ENCODE peak calls at places on chromosome 1, in five cellular contexts. E, N, Y, Q and A are unnamed samples.

GRCh38 chr1:233281711-233282581 is 13.6 kb downstream of the PCNX2 start:
- DNase-seq in E (peak; percentile 55), N (no peak), Y (no peak), Q (no peak), A (no peak)

GRCh38 chr1:68270993-68271392 is 38.7 kb upstream of the WLS start:
- DNase-seq in E (peak; percentile 14), N (no peak), Y (no peak), Q (no peak), A (no peak)

GRCh38 chr1:177063648-177064047 is 100.9 kb downstream of the ASTN1 start:
- DNase-seq in E (no peak), N (no peak), Y (no peak), Q (no peak), A (no peak)

GRCh38 chr1:215083408-215083961 is 948 bp downstream of the KCNK2 start:
- DNase-seq in E (peak; percentile 63), N (peak; percentile 59), Y (no peak), Q (peak; percentile 67), A (no peak)

GRCh38 chr1:84090447-84091244 is 53.4 kb upstream of the PRKACB start:
- DNase-seq in E (no peak), N (no peak), Y (no peak), Q (no peak), A (no peak)

GRCh38 chr1:21257431-21258135 is 32.7 kb downstream of the ECE1 start:
- DNase-seq in E (no peak), N (no peak), Y (no peak), Q (no peak), A (no peak)

GRCh38 chr1:184791199-184791935 is 36.7 kb upstream of the EDEM3 start:
- DNase-seq in E (peak; percentile 77), N (no peak), Y (no peak), Q (no peak), A (no peak)

GRCh38 chr1:52727114-52727586 is 897 bp downstream of the ZYG11B start:
- DNase-seq in E (no peak), N (no peak), Y (no peak), Q (no peak), A (peak; percentile 78)

GRCh38 chr1:193754732-193755427 is 568.5 kb upstream of the B3GALT2 start:
- DNase-seq in E (no peak), N (no peak), Y (no peak), Q (no peak), A (no peak)

GRCh38 chr1:200028586-200029034 is 1.1 kb downstream of the NR5A2 start:
- DNase-seq in E (no peak), N (no peak), Y (no peak), Q (no peak), A (no peak)

GRCh38 chr1:198761859-198762616 is 123.2 kb downstream of the PTPRC start:
- DNase-seq in E (no peak), N (no peak), Y (no peak), Q (no peak), A (no peak)

GRCh38 chr1:54051936-54052469 is 1.0 kb downstream of the TMEM59 start:
- DNase-seq in E (no peak), N (no peak), Y (no peak), Q (no peak), A (no peak)

GRCh38 chr1:101308935-101309333 is 72.1 kb downstream of the S1PR1 start:
- DNase-seq in E (no peak), N (no peak), Y (no peak), Q (no peak), A (no peak)
- H3K4me3 ChIP-seq in E (no peak overlapping the region), N (no peak overlapping the region), Y (no peak overlapping the region), Q (no peak overlapping the region), A (no peak overlapping the region)

DNA sequence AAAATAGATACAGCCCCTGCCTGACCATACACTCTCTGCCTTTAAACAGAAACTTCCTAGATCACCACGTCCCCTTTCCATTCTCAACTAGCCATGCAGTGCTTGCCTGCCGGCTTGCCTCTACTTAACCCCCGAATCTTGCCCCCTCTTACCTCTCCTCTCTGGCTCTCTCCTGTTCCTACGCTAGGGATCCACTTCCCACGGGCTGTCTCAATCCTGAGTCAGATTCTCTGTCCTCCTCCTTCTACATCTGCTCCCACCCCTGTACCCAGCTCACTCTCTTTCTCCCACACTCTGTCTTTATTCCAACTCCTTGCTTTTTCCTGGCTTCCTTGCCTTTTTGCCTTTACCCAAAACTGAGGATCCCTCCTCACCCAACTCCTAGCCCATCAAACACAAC is 29.3 kb downstream of the ATF3 start:
- DNase-seq in E (peak; percentile 67), N (no peak), Y (no peak), Q (no peak), A (no peak)
- H3K4me3 ChIP-seq in E (peak overlapping the region; percentile 8), N (peak overlapping the region; percentile 25), Y (no peak overlapping the region), Q (no peak overlapping the region), A (no peak overlapping the region)

GRCh38 chr1:94927405-94928175 is 680 bp upstream of the CNN3 start:
- DNase-seq in E (peak; percentile 67), N (no peak), Y (peak; percentile 57), Q (peak; percentile 63), A (peak; percentile 77)

GRCh38 chr1:94926365-94926914 is 470 bp downstream of the CNN3 start:
- DNase-seq in E (peak; percentile 53), N (peak; percentile 82), Y (peak; percentile 59), Q (peak; percentile 55), A (peak; percentile 74)

GRCh38 chr1:94926915-94927404 is at the start of gene CNN3:
- DNase-seq in E (peak; percentile 92), N (peak; percentile 97), Y (peak; percentile 91), Q (peak; percentile 95), A (peak; percentile 94)

GRCh38 chr1:94924967-94925366 is 1.9 kb downstream of the CNN3 start:
- DNase-seq in E (peak; percentile 44), N (no peak), Y (peak; percentile 26), Q (peak; percentile 39), A (no peak)

GRCh38 chr1:94925561-94926364 is 1.1 kb downstream of the CNN3 start:
- DNase-seq in E (peak; percentile 87), N (peak; percentile 70), Y (peak; percentile 76), Q (peak; percentile 73), A (peak; percentile 98)
- H3K4me3 ChIP-seq in E (peak overlapping the region; percentile 63), N (peak overlapping the region; percentile 73), Y (peak overlapping the region; percentile 47), Q (peak overlapping the region; percentile 94), A (peak overlapping the region; percentile 92)

DNA sequence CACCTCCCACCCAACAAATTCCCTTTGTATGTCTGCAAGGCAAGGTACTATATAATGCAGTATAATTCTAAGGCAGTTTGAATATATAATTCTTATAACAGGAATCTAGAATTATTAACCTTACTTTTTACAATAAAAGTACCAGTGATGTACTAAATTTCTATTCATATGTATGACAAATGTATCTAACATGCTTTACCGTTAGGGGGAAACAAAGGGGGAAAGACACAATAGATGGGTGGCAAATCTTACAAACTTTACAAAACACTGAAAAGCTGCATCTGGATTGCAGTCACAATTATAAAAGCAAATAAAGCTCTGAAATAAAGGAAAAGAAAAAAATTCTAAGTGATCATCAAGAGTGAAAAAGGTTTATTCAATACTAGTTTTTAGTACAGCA is 2.3 kb downstream of the PIK3R3 start:
- DNase-seq in E (no peak), N (no peak), Y (no peak), Q (no peak), A (peak; percentile 11)
- H3K4me3 ChIP-seq in E (peak overlapping the region; percentile 54), N (peak overlapping the region; percentile 80), Y (no peak overlapping the region), Q (peak overlapping the region; percentile 69), A (peak overlapping the region; percentile 66)